ENCODE peak calls at places on chromosome 19, in six cellular contexts. One of them, this sample, is unnamed.

GRCh38 chr19:20503536-20503935 is 62.0 kb downstream of the ZNF737 start:
- DNase-seq in GM12878: no peak
- DNase-seq in K562: no peak
- DNase-seq in HepG2: no peak
- DNase-seq in H1: no peak
- DNase-seq in GM12891: no peak
- DNase-seq in this sample: no peak

GRCh38 chr19:18437481-18438330 is at the start of gene ISYNA1:
- DNase-seq in GM12891: no peak
- DNase-seq in GM12878: no peak
- DNase-seq in HepG2: peak; percentile 14
- DNase-seq in K562: peak; percentile 94
- DNase-seq in H1: no peak
- DNase-seq in this sample: no peak

GRCh38 chr19:54096642-54097106 is 3.9 kb downstream of the OSCAR start:
- DNase-seq in GM12891: no peak
- DNase-seq in K562: peak; percentile 56
- DNase-seq in H1: no peak
- DNase-seq in GM12878: no peak
- DNase-seq in HepG2: no peak
- DNase-seq in this sample: no peak

GRCh38 chr19:7337380-7338194 is 11.2 kb upstream of the ARHGEF18 start:
- DNase-seq in H1: no peak
- DNase-seq in GM12891: no peak
- DNase-seq in HepG2: no peak
- DNase-seq in GM12878: peak; percentile 99
- DNase-seq in K562: no peak
- DNase-seq in this sample: peak; percentile 45

GRCh38 chr19:29665215-29665825 is at the start of gene PLEKHF1:
- DNase-seq in GM12891: peak; percentile 95
- DNase-seq in H1: no peak
- DNase-seq in HepG2: peak; percentile 58
- DNase-seq in K562: peak; percentile 93
- DNase-seq in GM12878: no peak
- DNase-seq in this sample: peak; percentile 97

GRCh38 chr19:4337906-4338440 is 654 bp downstream of the STAP2 start:
- DNase-seq in GM12891: no peak
- DNase-seq in K562: peak; percentile 75
- DNase-seq in HepG2: peak; percentile 76
- DNase-seq in GM12878: no peak
- DNase-seq in H1: no peak
- DNase-seq in this sample: no peak

GRCh38 chr19:38736413-38737280 is 7.6 kb downstream of the CAPN12 start:
- DNase-seq in K562: peak; percentile 90
- DNase-seq in GM12878: peak; percentile 17
- DNase-seq in H1: peak; percentile 36
- DNase-seq in GM12891: peak; percentile 73
- DNase-seq in HepG2: no peak
- DNase-seq in this sample: peak; percentile 72

GRCh38 chr19:5645409-5645808 is 22.5 kb downstream of the SAFB start:
- DNase-seq in GM12878: no peak
- DNase-seq in GM12891: no peak
- DNase-seq in H1: no peak
- DNase-seq in K562: no peak
- DNase-seq in HepG2: no peak
- DNase-seq in this sample: no peak

GRCh38 chr19:10625003-10625761 is at the start of gene SLC44A2:
- DNase-seq in H1: no peak
- DNase-seq in K562: no peak
- DNase-seq in GM12878: no peak
- DNase-seq in HepG2: no peak
- DNase-seq in GM12891: no peak
- DNase-seq in this sample: no peak

GRCh38 chr19:47901370-47901769 is 15.3 kb upstream of the SULT2A1 start:
- DNase-seq in GM12878: no peak
- DNase-seq in H1: no peak
- DNase-seq in HepG2: no peak
- DNase-seq in K562: no peak
- DNase-seq in GM12891: no peak
- DNase-seq in this sample: no peak

GRCh38 chr19:52094526-52094925 is 1.0 kb downstream of the ZNF841 start:
- DNase-seq in H1: no peak
- DNase-seq in GM12878: no peak
- DNase-seq in HepG2: no peak
- DNase-seq in K562: peak; percentile 18
- DNase-seq in GM12891: no peak
- DNase-seq in this sample: no peak

GRCh38 chr19:4012092-4012974 is 4.8 kb downstream of the PIAS4 start:
- DNase-seq in K562: no peak
- DNase-seq in HepG2: no peak
- DNase-seq in H1: no peak
- DNase-seq in GM12878: no peak
- DNase-seq in GM12891: no peak
- DNase-seq in this sample: no peak

GRCh38 chr19:33152178-33152577 is 20.3 kb downstream of the WDR88 start:
- DNase-seq in K562: no peak
- DNase-seq in HepG2: no peak
- DNase-seq in H1: no peak
- DNase-seq in GM12878: no peak
- DNase-seq in GM12891: no peak
- DNase-seq in this sample: no peak

GRCh38 chr19:18091217-18091608 is 4.5 kb upstream of the IL12RB1 start:
- DNase-seq in GM12891: no peak
- DNase-seq in K562: peak; percentile 74
- DNase-seq in HepG2: no peak
- DNase-seq in GM12878: peak; percentile 66
- DNase-seq in H1: no peak
- DNase-seq in this sample: peak; percentile 47

GRCh38 chr19:20243629-20244028 is 76.6 kb downstream of the ZNF486 start:
- DNase-seq in HepG2: no peak
- DNase-seq in GM12891: no peak
- DNase-seq in GM12878: no peak
- DNase-seq in K562: no peak
- DNase-seq in H1: no peak
- DNase-seq in this sample: no peak

GRCh38 chr19:50181121-50181520 is 18.0 kb upstream of the IZUMO2 start:
- DNase-seq in GM12878: no peak
- DNase-seq in K562: no peak
- DNase-seq in GM12891: no peak
- DNase-seq in HepG2: no peak
- DNase-seq in H1: no peak
- DNase-seq in this sample: no peak

GRCh38 chr19:31975461-31975860 is 369.9 kb upstream of the ZNF507 start:
- DNase-seq in GM12891: no peak
- DNase-seq in HepG2: no peak
- DNase-seq in GM12878: no peak
- DNase-seq in K562: no peak
- DNase-seq in H1: no peak
- DNase-seq in this sample: no peak

GRCh38 chr19:49567722-49568454 is 12.5 kb downstream of the NOSIP start:
- DNase-seq in HepG2: no peak
- DNase-seq in GM12878: no peak
- DNase-seq in GM12891: no peak
- DNase-seq in K562: peak; percentile 28
- DNase-seq in H1: no peak
- DNase-seq in this sample: no peak

GRCh38 chr19:10352764-10353671 is 13.6 kb upstream of the ICAM3 start:
- DNase-seq in H1: peak; percentile 90
- DNase-seq in K562: peak; percentile 38
- DNase-seq in HepG2: no peak
- DNase-seq in GM12878: no peak
- DNase-seq in GM12891: no peak
- DNase-seq in this sample: peak; percentile 13

GRCh38 chr19:9498183-9498902 is at the start of gene ZNF560:
- DNase-seq in K562: peak; percentile 0
- DNase-seq in HepG2: no peak
- DNase-seq in GM12891: no peak
- DNase-seq in GM12878: no peak
- DNase-seq in H1: no peak
- DNase-seq in this sample: no peak

GRCh38 chr19:35784401-35785086 is 9.2 kb downstream of the ARHGAP33 start:
- DNase-seq in K562: no peak
- DNase-seq in H1: peak; percentile 75
- DNase-seq in HepG2: no peak
- DNase-seq in GM12878: no peak
- DNase-seq in GM12891: no peak
- DNase-seq in this sample: no peak
- TF ChIP-seq POLR2AphosphoS5 in K562: no peak
- TF ChIP-seq POLR2AphosphoS5 in H1: no peak
- TF ChIP-seq POLR2AphosphoS5 in HepG2: no peak
- TF ChIP-seq POLR2AphosphoS5 in GM12878: no peak
- TF ChIP-seq POLR2AphosphoS5 in GM12891: no peak
- TF ChIP-seq POLR2AphosphoS5 in this sample: no peak

DNA sequence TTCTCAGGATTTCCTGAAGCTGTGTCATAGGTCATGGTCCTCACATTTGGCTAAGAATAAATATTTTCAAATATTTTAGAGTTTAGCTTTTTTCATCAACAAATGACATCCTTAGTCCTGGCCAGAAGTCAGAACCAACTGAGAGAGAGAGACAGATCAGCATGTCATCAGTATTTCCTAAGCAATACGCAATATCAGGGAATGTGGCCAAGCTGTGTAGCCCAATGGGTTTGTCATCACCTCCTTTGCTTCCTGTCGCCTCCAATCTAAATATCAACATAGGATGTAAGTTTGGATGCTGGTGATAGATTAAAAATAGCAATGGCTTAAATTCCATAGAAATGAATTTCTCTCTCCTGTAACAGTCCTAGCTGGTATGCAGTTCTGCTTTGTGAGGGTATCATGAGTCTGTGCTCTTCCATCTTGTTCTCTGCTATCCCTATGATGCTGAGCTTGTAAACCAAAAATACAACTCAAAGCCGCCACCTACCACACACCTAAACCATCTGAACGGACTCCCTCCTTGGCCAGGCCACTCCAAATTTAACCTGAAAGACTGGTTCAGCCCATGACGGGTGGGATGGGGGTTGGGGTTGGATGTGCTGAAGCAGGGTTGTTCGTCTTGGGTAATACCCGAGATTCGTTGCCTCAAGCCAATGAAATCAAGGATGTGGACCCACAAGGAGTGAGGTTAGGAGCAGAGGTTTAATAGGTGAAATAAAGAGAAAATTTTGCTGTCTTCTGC is 10.0 kb upstream of the IGSF23 start:
- DNase-seq in GM12891: no peak
- DNase-seq in HepG2: no peak
- DNase-seq in H1: no peak
- DNase-seq in GM12878: no peak
- DNase-seq in K562: no peak
- DNase-seq in this sample: no peak
- TF ChIP-seq POLR2A in GM12891: no peak
- TF ChIP-seq POLR2A in HepG2: no peak
- TF ChIP-seq POLR2A in H1: no peak
- TF ChIP-seq POLR2A in GM12878: no peak
- TF ChIP-seq POLR2A in K562: no peak
- TF ChIP-seq POLR2A in this sample: no peak

GRCh38 chr19:34243876-34244578 is 10.3 kb upstream of the GARRE1 start:
- DNase-seq in H1: no peak
- DNase-seq in GM12891: no peak
- DNase-seq in HepG2: no peak
- DNase-seq in K562: no peak
- DNase-seq in GM12878: no peak
- DNase-seq in this sample: no peak

GRCh38 chr19:34248941-34249340 is 5.4 kb upstream of the GARRE1 start:
- DNase-seq in H1: no peak
- DNase-seq in HepG2: no peak
- DNase-seq in GM12878: no peak
- DNase-seq in K562: no peak
- DNase-seq in GM12891: no peak
- DNase-seq in this sample: no peak

GRCh38 chr19:34246340-34246739 is 8.0 kb upstream of the GARRE1 start:
- DNase-seq in K562: no peak
- DNase-seq in GM12891: no peak
- DNase-seq in H1: no peak
- DNase-seq in GM12878: no peak
- DNase-seq in HepG2: no peak
- DNase-seq in this sample: no peak

GRCh38 chr19:34241513-34242337 is 12.6 kb upstream of the GARRE1 start:
- DNase-seq in H1: peak; percentile 77
- DNase-seq in GM12891: no peak
- DNase-seq in K562: peak; percentile 69
- DNase-seq in HepG2: peak; percentile 53
- DNase-seq in GM12878: no peak
- DNase-seq in this sample: no peak

DNA sequence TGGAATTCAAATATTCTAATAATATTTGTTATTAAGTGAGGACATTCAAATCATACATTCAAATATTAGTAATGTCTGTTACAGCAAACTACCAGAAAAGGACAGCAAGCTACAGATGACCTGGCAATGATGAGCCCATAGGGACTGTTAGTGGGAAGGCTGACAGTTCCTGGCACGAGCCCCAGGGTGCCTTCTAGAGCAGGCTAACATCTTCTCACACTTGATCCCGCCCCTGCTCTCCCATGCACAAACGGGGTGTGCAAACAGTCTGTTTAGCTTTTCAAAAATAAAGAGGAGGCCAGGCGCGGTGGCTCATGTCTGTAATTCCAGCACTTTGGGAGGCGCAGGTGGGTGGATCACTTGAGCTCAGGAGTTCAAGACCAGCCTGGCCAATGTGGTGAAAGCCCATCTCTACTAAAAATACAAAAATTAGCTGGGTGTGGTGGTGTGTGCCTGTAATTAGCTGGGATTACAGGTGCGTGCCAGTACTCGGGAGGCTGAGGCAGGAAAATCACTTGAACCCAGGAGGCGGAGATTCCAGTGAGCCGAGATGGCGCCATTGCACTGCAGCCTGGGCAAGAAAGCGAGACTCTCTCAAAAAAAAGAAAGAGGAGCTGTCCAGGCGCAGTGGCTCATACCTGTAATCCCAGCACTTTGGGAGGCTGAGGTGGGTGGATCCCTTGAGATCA is 9.6 kb upstream of the GARRE1 start:
- DNase-seq in H1: no peak
- DNase-seq in GM12878: no peak
- DNase-seq in HepG2: peak; percentile 22
- DNase-seq in K562: no peak
- DNase-seq in GM12891: no peak
- DNase-seq in this sample: no peak
- TF ChIP-seq TAF1 in H1: no peak
- TF ChIP-seq TAF1 in GM12878: no peak
- TF ChIP-seq TAF1 in HepG2: no peak
- TF ChIP-seq TAF1 in K562: no peak
- TF ChIP-seq TAF1 in GM12891: no peak
- TF ChIP-seq TAF1 in this sample: no peak

DNA sequence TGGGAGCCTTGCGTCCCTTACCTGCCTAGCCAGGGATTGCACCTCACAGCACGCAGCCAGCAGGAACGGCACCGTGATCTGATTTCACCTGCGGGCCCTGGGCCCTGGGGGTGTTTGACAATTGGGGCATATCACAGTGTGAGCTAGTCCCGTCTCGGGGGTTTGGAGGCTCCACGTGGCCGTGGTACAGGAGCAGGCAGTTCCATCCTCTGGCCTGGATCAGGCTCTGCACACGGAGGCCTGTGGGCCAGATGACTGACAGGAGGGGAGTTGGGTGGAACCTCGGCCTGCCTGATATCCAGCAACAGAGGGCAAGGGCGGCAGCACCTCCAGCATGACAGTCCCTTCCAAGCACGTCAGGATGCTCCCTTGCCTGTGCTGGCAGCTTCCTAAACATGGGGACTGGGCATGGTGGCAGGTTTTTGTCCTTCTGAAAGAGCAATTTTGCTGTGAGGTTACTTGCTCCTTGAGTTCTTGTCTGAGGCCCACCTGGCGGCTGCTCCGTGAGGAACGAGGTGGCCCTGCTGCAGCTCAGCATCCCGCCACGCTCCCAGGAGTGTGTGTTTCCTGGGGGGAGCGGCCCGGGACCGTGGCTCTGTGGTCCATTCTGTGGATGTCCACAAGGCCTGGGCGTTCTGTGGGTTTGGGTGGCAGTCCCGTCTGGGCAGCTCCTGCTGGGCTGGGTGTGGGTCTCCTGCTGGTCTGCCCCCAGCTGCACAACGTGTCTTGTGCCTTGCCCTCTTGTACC is 6.3 kb upstream of the RPS15 start:
- DNase-seq in GM12878: no peak
- DNase-seq in HepG2: no peak
- DNase-seq in K562: no peak
- DNase-seq in H1: no peak
- DNase-seq in GM12891: no peak
- DNase-seq in this sample: no peak
- TF ChIP-seq POLR2AphosphoS5 in GM12878: no peak
- TF ChIP-seq POLR2AphosphoS5 in HepG2: no peak
- TF ChIP-seq POLR2AphosphoS5 in K562: no peak
- TF ChIP-seq POLR2AphosphoS5 in H1: no peak
- TF ChIP-seq POLR2AphosphoS5 in GM12891: peak; percentile 19
- TF ChIP-seq POLR2AphosphoS5 in this sample: no peak

This sample was measured in GM12892.